ENCODE peak calls at places on chromosome 11, in ten cellular contexts. One of them, this sample, is unnamed.

GRCh38 chr11:131370090-131370751 is at the start of gene NTM:
- DNase-seq in foreskin fibroblast: peak
- DNase-seq in cardiac muscle cell: peak
- DNase-seq in left lung: no peak
- DNase-seq in AG04450: no peak
- DNase-seq in IMR-90: peak
- DNase-seq in astrocyte of the cerebellum: peak
- DNase-seq in HCT116: no peak
- DNase-seq in brain microvascular endothelial cell: no peak
- DNase-seq in esophagus muscularis mucosa: no peak
- DNase-seq in this sample: no peak

GRCh38 chr11:134866215-134866614 is 454.2 kb upstream of the B3GAT1 start:
- DNase-seq in astrocyte of the cerebellum: no peak
- DNase-seq in AG04450: no peak
- DNase-seq in foreskin fibroblast: no peak
- DNase-seq in HCT116: no peak
- DNase-seq in cardiac muscle cell: no peak
- DNase-seq in brain microvascular endothelial cell: no peak
- DNase-seq in esophagus muscularis mucosa: no peak
- DNase-seq in IMR-90: no peak
- DNase-seq in left lung: no peak
- DNase-seq in this sample: no peak

GRCh38 chr11:119788911-119789560 is 60.0 kb upstream of the NECTIN1 start:
- DNase-seq in left lung: no peak
- DNase-seq in IMR-90: no peak
- DNase-seq in brain microvascular endothelial cell: no peak
- DNase-seq in HCT116: no peak
- DNase-seq in foreskin fibroblast: no peak
- DNase-seq in esophagus muscularis mucosa: no peak
- DNase-seq in astrocyte of the cerebellum: no peak
- DNase-seq in cardiac muscle cell: no peak
- DNase-seq in AG04450: no peak
- DNase-seq in this sample: no peak

GRCh38 chr11:119419246-119419645 is 3.7 kb downstream of the THY1 start:
- DNase-seq in HCT116: no peak
- DNase-seq in brain microvascular endothelial cell: no peak
- DNase-seq in IMR-90: no peak
- DNase-seq in astrocyte of the cerebellum: no peak
- DNase-seq in esophagus muscularis mucosa: no peak
- DNase-seq in left lung: no peak
- DNase-seq in foreskin fibroblast: no peak
- DNase-seq in cardiac muscle cell: no peak
- DNase-seq in AG04450: no peak
- DNase-seq in this sample: no peak

GRCh38 chr11:87022254-87022653 is 15.5 kb upstream of the TMEM135 start:
- DNase-seq in foreskin fibroblast: no peak
- DNase-seq in esophagus muscularis mucosa: no peak
- DNase-seq in AG04450: no peak
- DNase-seq in left lung: no peak
- DNase-seq in cardiac muscle cell: no peak
- DNase-seq in astrocyte of the cerebellum: no peak
- DNase-seq in brain microvascular endothelial cell: no peak
- DNase-seq in IMR-90: no peak
- DNase-seq in HCT116: no peak
- DNase-seq in this sample: no peak

GRCh38 chr11:108680267-108680666 is 15.4 kb downstream of the DDX10 start:
- DNase-seq in IMR-90: peak
- DNase-seq in cardiac muscle cell: peak
- DNase-seq in brain microvascular endothelial cell: peak
- DNase-seq in esophagus muscularis mucosa: no peak
- DNase-seq in AG04450: peak
- DNase-seq in left lung: no peak
- DNase-seq in HCT116: no peak
- DNase-seq in foreskin fibroblast: peak
- DNase-seq in astrocyte of the cerebellum: no peak
- DNase-seq in this sample: no peak

GRCh38 chr11:14376920-14377319 is 17.9 kb upstream of the RRAS2 start:
- DNase-seq in astrocyte of the cerebellum: no peak
- DNase-seq in left lung: no peak
- DNase-seq in IMR-90: no peak
- DNase-seq in esophagus muscularis mucosa: no peak
- DNase-seq in foreskin fibroblast: peak
- DNase-seq in brain microvascular endothelial cell: no peak
- DNase-seq in HCT116: no peak
- DNase-seq in AG04450: no peak
- DNase-seq in cardiac muscle cell: no peak
- DNase-seq in this sample: no peak

GRCh38 chr11:125364085-125364822 is 131.8 kb downstream of the FEZ1 start:
- DNase-seq in esophagus muscularis mucosa: no peak
- DNase-seq in AG04450: no peak
- DNase-seq in HCT116: no peak
- DNase-seq in IMR-90: peak
- DNase-seq in astrocyte of the cerebellum: no peak
- DNase-seq in left lung: no peak
- DNase-seq in cardiac muscle cell: peak
- DNase-seq in foreskin fibroblast: peak
- DNase-seq in brain microvascular endothelial cell: peak
- DNase-seq in this sample: no peak

GRCh38 chr11:119218141-119218878 is 12.2 kb downstream of the CBL start:
- DNase-seq in left lung: no peak
- DNase-seq in AG04450: peak
- DNase-seq in brain microvascular endothelial cell: peak
- DNase-seq in IMR-90: peak
- DNase-seq in esophagus muscularis mucosa: no peak
- DNase-seq in astrocyte of the cerebellum: peak
- DNase-seq in foreskin fibroblast: peak
- DNase-seq in cardiac muscle cell: peak
- DNase-seq in HCT116: peak
- DNase-seq in this sample: peak

GRCh38 chr11:120952503-120953229 is 71.2 kb upstream of the TBCEL start:
- DNase-seq in IMR-90: peak
- DNase-seq in brain microvascular endothelial cell: peak
- DNase-seq in HCT116: peak
- DNase-seq in AG04450: peak
- DNase-seq in esophagus muscularis mucosa: no peak
- DNase-seq in foreskin fibroblast: peak
- DNase-seq in left lung: peak
- DNase-seq in cardiac muscle cell: peak
- DNase-seq in astrocyte of the cerebellum: peak
- DNase-seq in this sample: peak

GRCh38 chr11:103703437-103703836 is 333.0 kb upstream of the DDI1 start:
- DNase-seq in cardiac muscle cell: no peak
- DNase-seq in IMR-90: no peak
- DNase-seq in HCT116: no peak
- DNase-seq in foreskin fibroblast: no peak
- DNase-seq in brain microvascular endothelial cell: no peak
- DNase-seq in astrocyte of the cerebellum: no peak
- DNase-seq in AG04450: no peak
- DNase-seq in left lung: no peak
- DNase-seq in esophagus muscularis mucosa: no peak
- DNase-seq in this sample: no peak

GRCh38 chr11:30825723-30826122 is 239.6 kb upstream of the MPPED2 start:
- DNase-seq in AG04450: no peak
- DNase-seq in HCT116: no peak
- DNase-seq in cardiac muscle cell: no peak
- DNase-seq in left lung: no peak
- DNase-seq in foreskin fibroblast: no peak
- DNase-seq in astrocyte of the cerebellum: no peak
- DNase-seq in brain microvascular endothelial cell: no peak
- DNase-seq in esophagus muscularis mucosa: no peak
- DNase-seq in IMR-90: no peak
- DNase-seq in this sample: no peak

GRCh38 chr11:121722431-121723256 is 269.9 kb upstream of the SORL1-AS1 start:
- DNase-seq in IMR-90: peak
- DNase-seq in astrocyte of the cerebellum: peak
- DNase-seq in left lung: peak
- DNase-seq in AG04450: peak
- DNase-seq in HCT116: no peak
- DNase-seq in brain microvascular endothelial cell: peak
- DNase-seq in foreskin fibroblast: peak
- DNase-seq in esophagus muscularis mucosa: peak
- DNase-seq in cardiac muscle cell: peak
- DNase-seq in this sample: peak

GRCh38 chr11:94809251-94809650 is 41.1 kb downstream of the AMOTL1 start:
- DNase-seq in astrocyte of the cerebellum: no peak
- DNase-seq in foreskin fibroblast: peak
- DNase-seq in AG04450: no peak
- DNase-seq in HCT116: no peak
- DNase-seq in left lung: no peak
- DNase-seq in esophagus muscularis mucosa: no peak
- DNase-seq in brain microvascular endothelial cell: peak
- DNase-seq in cardiac muscle cell: no peak
- DNase-seq in IMR-90: peak
- DNase-seq in this sample: no peak

GRCh38 chr11:110883266-110883665 is 171.0 kb upstream of the ARHGAP20 start:
- DNase-seq in AG04450: no peak
- DNase-seq in left lung: no peak
- DNase-seq in foreskin fibroblast: peak
- DNase-seq in HCT116: no peak
- DNase-seq in cardiac muscle cell: peak
- DNase-seq in esophagus muscularis mucosa: no peak
- DNase-seq in brain microvascular endothelial cell: no peak
- DNase-seq in astrocyte of the cerebellum: no peak
- DNase-seq in IMR-90: peak
- DNase-seq in this sample: no peak

GRCh38 chr11:46305295-46305694 is 27.8 kb downstream of the CREB3L1 start:
- DNase-seq in cardiac muscle cell: peak
- DNase-seq in IMR-90: peak
- DNase-seq in left lung: no peak
- DNase-seq in brain microvascular endothelial cell: peak
- DNase-seq in foreskin fibroblast: peak
- DNase-seq in HCT116: no peak
- DNase-seq in astrocyte of the cerebellum: no peak
- DNase-seq in esophagus muscularis mucosa: no peak
- DNase-seq in AG04450: no peak
- DNase-seq in this sample: no peak
- TF ChIP-seq CTCF in cardiac muscle cell: peak
- TF ChIP-seq CTCF in IMR-90: peak
- TF ChIP-seq CTCF in left lung: no peak
- TF ChIP-seq CTCF in brain microvascular endothelial cell: peak
- TF ChIP-seq CTCF in foreskin fibroblast: no peak
- TF ChIP-seq CTCF in HCT116: no peak
- TF ChIP-seq CTCF in astrocyte of the cerebellum: peak
- TF ChIP-seq CTCF in esophagus muscularis mucosa: no peak
- TF ChIP-seq CTCF in AG04450: no peak
- TF ChIP-seq CTCF in this sample: peak

GRCh38 chr11:64801591-64802369 is 1.2 kb downstream of the MAP4K2 start:
- DNase-seq in HCT116: no peak
- DNase-seq in left lung: no peak
- DNase-seq in AG04450: no peak
- DNase-seq in astrocyte of the cerebellum: no peak
- DNase-seq in IMR-90: no peak
- DNase-seq in foreskin fibroblast: no peak
- DNase-seq in cardiac muscle cell: no peak
- DNase-seq in esophagus muscularis mucosa: no peak
- DNase-seq in brain microvascular endothelial cell: no peak
- DNase-seq in this sample: no peak
- H3K4me3 ChIP-seq in HCT116: peak
- H3K4me3 ChIP-seq in left lung: peak
- H3K4me3 ChIP-seq in AG04450: peak
- H3K4me3 ChIP-seq in astrocyte of the cerebellum: no peak
- H3K4me3 ChIP-seq in IMR-90: no peak
- H3K4me3 ChIP-seq in foreskin fibroblast: peak
- H3K4me3 ChIP-seq in cardiac muscle cell: no peak
- H3K4me3 ChIP-seq in esophagus muscularis mucosa: peak
- H3K4me3 ChIP-seq in brain microvascular endothelial cell: peak
- H3K4me3 ChIP-seq in this sample: peak

DNA sequence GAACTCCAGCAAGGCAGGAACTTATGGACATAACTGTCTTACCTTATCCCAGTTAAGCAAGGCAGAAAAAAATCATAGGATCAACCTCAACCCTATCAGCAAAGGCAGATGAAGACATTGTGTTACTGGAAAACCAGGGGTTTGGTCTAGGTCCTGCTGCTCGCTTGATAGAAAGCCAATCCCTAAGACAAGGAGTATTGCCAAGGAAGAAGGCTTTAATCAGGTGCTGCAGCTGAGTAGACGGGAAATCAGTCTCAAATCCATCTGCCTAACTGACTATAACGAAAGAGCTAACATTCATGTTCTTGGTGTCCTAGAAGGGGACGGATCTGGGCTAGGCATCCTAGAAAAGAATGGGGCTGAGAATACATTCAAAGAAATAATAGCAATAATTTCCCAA is 1158.7 kb upstream of the CNTN5 start:
- DNase-seq in cardiac muscle cell: no peak
- DNase-seq in esophagus muscularis mucosa: no peak
- DNase-seq in foreskin fibroblast: no peak
- DNase-seq in AG04450: no peak
- DNase-seq in left lung: no peak
- DNase-seq in brain microvascular endothelial cell: no peak
- DNase-seq in astrocyte of the cerebellum: no peak
- DNase-seq in IMR-90: no peak
- DNase-seq in HCT116: no peak
- DNase-seq in this sample: no peak
- TF ChIP-seq CTCF in cardiac muscle cell: no peak
- TF ChIP-seq CTCF in esophagus muscularis mucosa: no peak
- TF ChIP-seq CTCF in foreskin fibroblast: no peak
- TF ChIP-seq CTCF in AG04450: no peak
- TF ChIP-seq CTCF in left lung: no peak
- TF ChIP-seq CTCF in brain microvascular endothelial cell: no peak
- TF ChIP-seq CTCF in astrocyte of the cerebellum: no peak
- TF ChIP-seq CTCF in IMR-90: no peak
- TF ChIP-seq CTCF in HCT116: no peak
- TF ChIP-seq CTCF in this sample: no peak

GRCh38 chr11:3946445-3947017 is 91.1 kb downstream of the STIM1 start:
- DNase-seq in left lung: no peak
- DNase-seq in HCT116: no peak
- DNase-seq in brain microvascular endothelial cell: no peak
- DNase-seq in AG04450: no peak
- DNase-seq in cardiac muscle cell: no peak
- DNase-seq in astrocyte of the cerebellum: no peak
- DNase-seq in esophagus muscularis mucosa: no peak
- DNase-seq in IMR-90: no peak
- DNase-seq in foreskin fibroblast: no peak
- DNase-seq in this sample: no peak

GRCh38 chr11:3950996-3951662 is 95.7 kb downstream of the STIM1 start:
- DNase-seq in left lung: no peak
- DNase-seq in cardiac muscle cell: peak
- DNase-seq in IMR-90: peak
- DNase-seq in astrocyte of the cerebellum: peak
- DNase-seq in AG04450: peak
- DNase-seq in esophagus muscularis mucosa: no peak
- DNase-seq in brain microvascular endothelial cell: peak
- DNase-seq in HCT116: no peak
- DNase-seq in foreskin fibroblast: peak
- DNase-seq in this sample: no peak

GRCh38 chr11:3944198-3944597 is 88.7 kb downstream of the STIM1 start:
- DNase-seq in brain microvascular endothelial cell: no peak
- DNase-seq in HCT116: no peak
- DNase-seq in esophagus muscularis mucosa: no peak
- DNase-seq in foreskin fibroblast: peak
- DNase-seq in IMR-90: no peak
- DNase-seq in astrocyte of the cerebellum: no peak
- DNase-seq in left lung: no peak
- DNase-seq in AG04450: no peak
- DNase-seq in cardiac muscle cell: peak
- DNase-seq in this sample: no peak

GRCh38 chr11:3949132-3949531 is 93.7 kb downstream of the STIM1 start:
- DNase-seq in cardiac muscle cell: no peak
- DNase-seq in esophagus muscularis mucosa: no peak
- DNase-seq in HCT116: no peak
- DNase-seq in IMR-90: no peak
- DNase-seq in foreskin fibroblast: no peak
- DNase-seq in AG04450: no peak
- DNase-seq in brain microvascular endothelial cell: no peak
- DNase-seq in astrocyte of the cerebellum: no peak
- DNase-seq in left lung: no peak
- DNase-seq in this sample: no peak

GRCh38 chr11:3947084-3947483 is 91.6 kb downstream of the STIM1 start:
- DNase-seq in astrocyte of the cerebellum: no peak
- DNase-seq in HCT116: no peak
- DNase-seq in foreskin fibroblast: peak
- DNase-seq in AG04450: no peak
- DNase-seq in cardiac muscle cell: peak
- DNase-seq in left lung: no peak
- DNase-seq in IMR-90: peak
- DNase-seq in esophagus muscularis mucosa: no peak
- DNase-seq in brain microvascular endothelial cell: no peak
- DNase-seq in this sample: no peak
- H3K4me3 ChIP-seq in astrocyte of the cerebellum: no peak
- H3K4me3 ChIP-seq in HCT116: no peak
- H3K4me3 ChIP-seq in foreskin fibroblast: no peak
- H3K4me3 ChIP-seq in AG04450: no peak
- H3K4me3 ChIP-seq in cardiac muscle cell: no peak
- H3K4me3 ChIP-seq in left lung: no peak
- H3K4me3 ChIP-seq in IMR-90: no peak
- H3K4me3 ChIP-seq in esophagus muscularis mucosa: no peak
- H3K4me3 ChIP-seq in brain microvascular endothelial cell: no peak
- H3K4me3 ChIP-seq in this sample: no peak